ENCODE peak calls at places on chromosomes 3 and 15, in four cellular contexts. Y is fibroblast of the aortic adventitia, D is psoas muscle, L is foreskin fibroblast. G is an unnamed sample.

GRCh38 chr3:123448503-123449091 is at the start of gene ADCY5:
- DNase-seq in Y (no peak), D (peak; percentile 56), L (peak; percentile 47), G (no peak)

GRCh38 chr3:187902938-187903337 is 157.7 kb upstream of the BCL6 start:
- DNase-seq in Y (no peak), D (no peak), L (peak; percentile 36), G (no peak)

GRCh38 chr3:126472277-126473006 is 3.2 kb downstream of the ZXDC start:
- DNase-seq in Y (peak; percentile 93), D (peak; percentile 92), L (peak; percentile 87), G (no peak)

GRCh38 chr15:39837454-39837853 is 54.8 kb upstream of the FSIP1 start:
- DNase-seq in Y (no peak), D (no peak), L (no peak), G (no peak)

GRCh38 chr3:58029842-58030584 is 21.8 kb downstream of the FLNB start:
- DNase-seq in Y (no peak), D (no peak), L (no peak), G (no peak)

GRCh38 chr3:151228291-151229125 is 25.5 kb upstream of the GPR171 start:
- DNase-seq in Y (peak; percentile 80), D (no peak), L (peak; percentile 81), G (peak; percentile 9)

GRCh38 chr3:142844339-142844977 is 44.4 kb downstream of the PCOLCE2 start:
- DNase-seq in Y (peak; percentile 62), D (no peak), L (peak; percentile 57), G (peak; percentile 40)

GRCh38 chr3:65811050-65811766 is 227.5 kb downstream of the MAGI1 start:
- DNase-seq in Y (peak; percentile 85), D (no peak), L (no peak), G (no peak)

GRCh38 chr3:193782280-193782654 is 189.3 kb downstream of the OPA1 start:
- DNase-seq in Y (no peak), D (no peak), L (no peak), G (no peak)

GRCh38 chr3:72265250-72265649 is 480.3 kb upstream of the PROK2 start:
- DNase-seq in Y (peak; percentile 56), D (no peak), L (peak; percentile 47), G (no peak)

GRCh38 chr3:97882975-97883598 is 61.3 kb downstream of the CRYBG3 start:
- DNase-seq in Y (peak; percentile 65), D (no peak), L (peak; percentile 60), G (no peak)

GRCh38 chr3:48125026-48125704 is 63.1 kb downstream of the CDC25A start:
- DNase-seq in Y (peak; percentile 95), D (no peak), L (peak; percentile 39), G (no peak)

GRCh38 chr3:29279830-29280229 is 1.0 kb upstream of the RBMS3 start:
- DNase-seq in Y (peak; percentile 40), D (peak; percentile 58), L (peak; percentile 41), G (no peak)

GRCh38 chr3:71130516-71131384 is 452.8 kb downstream of the FOXP1 start:
- DNase-seq in Y (peak; percentile 82), D (no peak), L (peak; percentile 78), G (peak; percentile 51)

GRCh38 chr3:115855911-115856310 is 232.6 kb downstream of the GAP43 start:
- DNase-seq in Y (peak; percentile 48), D (no peak), L (peak; percentile 69), G (no peak)

GRCh38 chr3:96915465-96915864 is 101.1 kb downstream of the EPHA6 start:
- DNase-seq in Y (no peak), D (no peak), L (no peak), G (no peak)

GRCh38 chr3:81925385-81925784 is 163.9 kb upstream of the GBE1 start:
- DNase-seq in Y (no peak), D (no peak), L (no peak), G (no peak)

GRCh38 chr3:141391298-141392017 is 23.2 kb downstream of the ZBTB38 start:
- DNase-seq in Y (peak; percentile 41), D (no peak), L (no peak), G (peak; percentile 69)

GRCh38 chr3:89145995-89146394 is 38.6 kb downstream of the EPHA3 start:
- DNase-seq in Y (peak; percentile 81), D (no peak), L (peak; percentile 96), G (no peak)

GRCh38 chr15:78673476-78673875 is 32.5 kb upstream of the CHRNB4 start:
- DNase-seq in Y (no peak), D (no peak), L (no peak), G (no peak)

GRCh38 chr15:48402778-48403177 is 71.5 kb downstream of the DUT start:
- DNase-seq in Y (no peak), D (no peak), L (no peak), G (peak; percentile 83)

GRCh38 chr3:122714269-122714668 is 33.6 kb downstream of the PARP14 start:
- DNase-seq in Y (no peak), D (no peak), L (no peak), G (no peak)

GRCh38 chr15:83926116-83926515 is 272.2 kb downstream of the ADAMTSL3 start:
- DNase-seq in Y (no peak), D (no peak), L (peak; percentile 2), G (no peak)

GRCh38 chr15:42267286-42267685 is 5.7 kb upstream of the GANC start:
- DNase-seq in Y (peak; percentile 22), D (no peak), L (no peak), G (no peak)

GRCh38 chr3:242986-243706 is 46.6 kb downstream of the CHL1 start:
- DNase-seq in Y (peak; percentile 5), D (no peak), L (no peak), G (no peak)

GRCh38 chr15:70078578-70079417 is 18.9 kb downstream of the TLE3 start:
- DNase-seq in Y (no peak), D (no peak), L (no peak), G (no peak)

GRCh38 chr3:34106879-34107278 is 308.4 kb downstream of the PDCD6IP start:
- DNase-seq in Y (no peak), D (no peak), L (no peak), G (peak; percentile 70)
- TF ChIP-seq CTCF in Y (peak; percentile 17), D (no peak), L (peak; percentile 10), G (peak; percentile 70)

DNA sequence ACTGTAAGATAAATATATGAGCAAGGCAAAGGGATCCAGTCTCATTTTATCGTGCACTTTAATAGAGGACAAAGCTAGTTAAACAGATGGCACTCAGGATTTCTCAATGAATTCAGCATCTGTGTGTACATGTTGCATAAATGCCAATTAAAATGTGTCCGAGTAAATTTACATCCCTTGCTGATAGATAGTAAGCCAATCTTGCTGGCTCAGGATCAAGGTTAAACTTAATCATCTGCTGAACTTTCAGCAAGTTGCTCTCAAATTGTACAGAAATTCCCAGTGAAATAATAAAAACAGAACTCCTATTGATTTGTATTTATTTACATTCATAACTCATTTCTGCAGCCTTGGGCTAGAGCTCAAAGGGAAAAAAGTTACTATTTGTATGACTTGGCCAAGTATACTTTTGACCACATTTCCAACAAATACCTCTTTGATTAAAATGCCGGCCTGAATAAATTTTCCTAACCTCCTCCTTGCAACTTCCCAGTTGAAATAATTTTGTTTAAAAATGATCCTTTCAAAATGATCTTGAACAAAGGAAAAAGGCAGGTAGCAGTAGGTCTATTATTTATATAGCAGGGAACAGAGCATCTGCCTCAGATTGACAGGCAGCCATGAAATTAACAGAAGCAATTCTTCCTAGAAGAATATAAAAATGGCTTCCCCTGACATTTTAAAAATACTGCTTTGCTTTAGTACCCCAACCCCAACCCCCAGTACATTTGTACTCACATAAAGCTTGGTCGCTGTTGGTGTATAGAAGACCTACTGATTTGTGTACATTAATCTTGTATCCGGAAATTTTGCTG is 1001.9 kb downstream of the ROBO1 start:
- DNase-seq in Y (no peak), D (no peak), L (peak; percentile 50), G (no peak)
- H3K4me3 ChIP-seq in Y (no peak overlapping the region), D (no peak overlapping the region), L (no peak overlapping the region), G (peak overlapping the region; percentile 27)

GRCh38 chr3:112555535-112556170 is 6.1 kb downstream of the ATG3 start:
- DNase-seq in Y (no peak), D (no peak), L (no peak), G (no peak)

GRCh38 chr3:112546216-112546759 is 15.5 kb downstream of the ATG3 start:
- DNase-seq in Y (no peak), D (no peak), L (no peak), G (no peak)

GRCh38 chr3:112550859-112551258 is 10.9 kb downstream of the ATG3 start:
- DNase-seq in Y (no peak), D (no peak), L (no peak), G (no peak)
- TF ChIP-seq CTCF in Y (no peak), D (no peak), L (no peak), G (no peak)

DNA sequence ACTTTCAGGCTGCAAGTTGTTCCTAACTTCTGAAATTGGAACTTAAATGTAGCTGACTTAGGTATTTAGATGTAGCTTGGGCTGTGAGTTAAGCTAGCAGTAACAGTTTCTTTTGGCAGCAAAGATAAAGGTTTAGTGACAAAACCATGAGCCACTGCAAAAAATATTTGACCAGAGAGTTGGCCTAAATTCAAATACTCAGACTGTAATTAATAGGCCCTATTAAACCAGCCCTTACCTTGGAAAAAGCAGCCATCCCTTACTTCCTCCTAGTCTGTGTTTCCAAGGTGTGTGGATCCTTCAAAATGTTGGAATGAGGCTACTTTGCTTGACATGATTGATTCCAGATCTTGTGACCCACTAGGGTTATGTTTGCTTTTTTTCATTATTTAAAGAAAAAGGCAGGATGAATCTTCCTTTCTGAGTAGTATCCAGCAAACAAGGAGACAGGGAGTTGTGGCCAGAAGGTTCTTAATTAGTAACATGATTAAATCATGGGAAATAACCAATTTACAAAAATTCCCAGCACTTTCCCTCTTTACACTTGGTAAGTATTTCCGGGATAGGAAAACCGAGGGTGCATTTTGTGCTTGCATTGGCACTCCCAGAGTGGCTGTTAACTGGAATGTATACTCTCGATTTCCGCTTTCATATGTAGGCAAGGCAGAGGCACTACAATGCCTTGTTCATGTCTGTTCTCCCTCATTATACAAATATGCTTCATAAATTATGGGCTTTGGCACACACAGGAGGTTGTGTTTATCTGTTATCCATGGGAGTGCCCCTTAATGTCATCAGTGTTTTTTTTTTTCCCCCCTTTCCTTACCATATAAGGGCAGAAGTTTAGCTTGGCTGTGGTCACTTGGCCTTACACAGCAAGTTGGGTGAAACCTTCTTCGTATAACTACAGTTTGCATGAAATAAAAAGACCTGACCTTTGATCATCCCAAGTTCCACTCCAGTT is 8.5 kb downstream of the TPM1 start:
- DNase-seq in Y (peak; percentile 87), D (no peak), L (peak; percentile 47), G (no peak)
- H3K4me3 ChIP-seq in Y (peak overlapping the region; percentile 83), D (peak overlapping the region; percentile 75), L (no peak overlapping the region), G (no peak overlapping the region)

DNA sequence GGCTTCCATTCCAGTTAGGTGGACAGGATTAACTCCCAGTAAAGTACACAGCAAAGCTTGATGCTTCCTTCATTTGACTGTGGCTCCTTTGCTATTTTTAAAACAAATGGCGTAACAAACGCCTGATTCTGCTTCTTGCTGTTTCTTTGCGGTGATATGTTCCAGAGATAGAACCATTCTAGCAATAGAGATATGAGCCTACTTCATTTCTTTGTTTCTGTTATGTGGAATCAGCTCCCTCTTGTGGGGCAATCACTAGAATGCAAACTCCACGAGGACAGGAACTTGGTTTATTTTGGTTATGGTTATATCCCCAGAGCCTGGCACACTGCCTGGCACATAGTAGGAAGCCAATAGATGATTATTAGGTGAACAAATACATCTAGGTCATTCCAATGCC is 122.6 kb upstream of the SLC6A11 start:
- DNase-seq in Y (peak; percentile 6), D (no peak), L (no peak), G (peak; percentile 5)
- TF ChIP-seq CTCF in Y (peak; percentile 9), D (peak; percentile 54), L (peak; percentile 6), G (no peak)

GRCh38 chr15:89654847-89655805 is at the start of gene KIF7:
- DNase-seq in Y (peak; percentile 30), D (no peak), L (peak; percentile 75), G (no peak)
- H3K4me3 ChIP-seq in Y (peak within 1 kb of the TSS; percentile 78), D (peak within 1 kb of the TSS; percentile 67), L (peak within 1 kb of the TSS; percentile 82), G (peak within 1 kb of the TSS; percentile 20)

G was measured in GM12865.